ENCODE peak calls at places on chromosomes 13 and 19, in six cellular contexts. M is psoas muscle; I is thyroid gland; R is ascending aorta; T is CD8-positive, alpha-beta T cell; E is GM23338. X is an unnamed sample.
A peak's percentile ranks its signal among the peaks of the same experiment; 100 is the strongest.

GRCh38 chr19:33157906-33158305 is 26.0 kb downstream of the WDR88 start:
- DNase-seq in R (no peak), T (no peak), E (no peak), I (no peak), M (no peak), X (no peak)

GRCh38 chr13:46654956-46655726 is 102.2 kb downstream of the LRCH1 start:
- DNase-seq in M (no peak), R (no peak), E (no peak), I (no peak), T (no peak), X (no peak)

GRCh38 chr19:16587031-16588023 is 15.1 kb upstream of the SLC35E1 start:
- DNase-seq in T (peak; percentile 78), M (no peak), R (no peak), E (peak; percentile 32), I (peak; percentile 44), X (no peak)

GRCh38 chr19:17968376-17968775 is 1.5 kb downstream of the KCNN1 start:
- DNase-seq in T (no peak), M (no peak), R (no peak), E (no peak), I (no peak), X (no peak)

GRCh38 chr19:33547676-33548075 is 26.1 kb upstream of the PEPD start:
- DNase-seq in T (no peak), E (no peak), M (no peak), I (no peak), R (no peak), X (no peak)

GRCh38 chr13:49240017-49240416 is 7.7 kb upstream of the CDADC1 start:
- DNase-seq in M (no peak), I (no peak), E (peak; percentile 67), R (no peak), T (no peak), X (no peak)

GRCh38 chr13:24263652-24264051 is 45.7 kb upstream of the C1QTNF9 start:
- DNase-seq in R (no peak), I (no peak), E (no peak), M (no peak), T (no peak), X (no peak)

GRCh38 chr13:109146393-109146792 is 517.0 kb downstream of the MYO16 start:
- DNase-seq in I (no peak), E (no peak), R (no peak), M (no peak), T (no peak), X (peak; percentile 64)

GRCh38 chr13:86559915-86560314 is 760.7 kb upstream of the SLITRK6 start:
- DNase-seq in R (no peak), M (no peak), T (no peak), E (no peak), I (no peak), X (no peak)

GRCh38 chr13:26920614-26921355 is 160.2 kb upstream of the GPR12 start:
- DNase-seq in M (no peak), E (no peak), I (no peak), T (no peak), R (no peak), X (no peak)

GRCh38 chr19:48123907-48124675 is 13.5 kb upstream of the PLA2G4C start:
- DNase-seq in I (no peak), T (no peak), M (no peak), R (no peak), E (no peak), X (peak; percentile 86)

GRCh38 chr19:2636897-2637683 is 65.4 kb downstream of the GNG7 start:
- DNase-seq in T (peak; percentile 84), E (peak; percentile 75), R (no peak), I (peak; percentile 82), M (peak; percentile 67), X (peak; percentile 37)

GRCh38 chr13:27913116-27913515 is 6.7 kb upstream of the PDX1 start:
- DNase-seq in E (no peak), M (no peak), I (no peak), R (no peak), T (no peak), X (no peak)

GRCh38 chr13:98481511-98481951 is 95.4 kb downstream of the STK24 start:
- DNase-seq in M (no peak), R (no peak), E (no peak), T (no peak), I (no peak), X (no peak)

GRCh38 chr13:98479496-98480003 is 97.4 kb downstream of the STK24 start:
- DNase-seq in R (no peak), I (no peak), T (no peak), E (no peak), M (no peak), X (no peak)

GRCh38 chr13:98478134-98479129 is 98.5 kb downstream of the STK24 start:
- DNase-seq in T (no peak), M (no peak), E (peak; percentile 74), I (no peak), R (no peak), X (peak; percentile 44)

GRCh38 chr13:98482476-98483444 is 94.1 kb downstream of the STK24 start:
- DNase-seq in R (peak; percentile 31), I (peak; percentile 91), T (no peak), E (peak; percentile 46), M (peak; percentile 68), X (peak; percentile 74)

DNA sequence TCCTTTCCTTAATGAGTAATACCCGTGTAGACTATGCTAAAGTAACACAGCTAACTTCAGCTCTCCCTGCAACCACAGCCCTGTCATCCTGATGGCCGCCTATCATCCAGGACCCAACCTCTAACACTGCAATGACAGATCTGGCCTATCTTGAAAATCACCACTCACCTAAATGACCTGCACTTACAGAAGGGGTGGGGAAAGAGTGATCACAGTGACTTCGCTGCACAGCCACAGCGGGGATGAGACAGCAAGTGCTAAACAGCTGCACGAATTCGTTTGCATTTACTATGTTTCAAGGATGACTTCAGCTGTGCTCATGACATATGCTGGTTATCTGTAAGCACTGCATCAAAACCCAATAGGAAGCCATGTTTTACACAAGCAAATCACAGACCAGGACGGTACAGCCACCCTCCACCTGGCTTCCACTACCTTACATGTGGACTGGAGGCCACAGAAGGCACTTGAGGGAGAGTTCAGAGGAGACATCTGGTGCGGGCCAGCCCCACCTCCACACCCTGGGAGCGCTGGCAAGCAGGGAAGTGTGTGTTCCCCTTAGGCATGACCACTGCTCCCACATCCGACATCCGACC is 95.9 kb downstream of the STK24 start:
- DNase-seq in I (no peak), T (no peak), R (no peak), M (no peak), E (no peak), X (no peak)
- H3K4me1 ChIP-seq in I (peaks cover 51% of the 10 kb centered on the region), T (peaks cover 50% of the 10 kb centered on the region), R (peaks cover 15% of the 10 kb centered on the region), M (peaks cover 59% of the 10 kb centered on the region), E (peaks cover 81% of the 10 kb centered on the region), X (peaks cover 65% of the 10 kb centered on the region)

GRCh38 chr19:45599286-45599685 is 2.7 kb downstream of the GPR4 start:
- DNase-seq in T (no peak), I (no peak), E (no peak), R (no peak), M (no peak), X (no peak)

GRCh38 chr19:45600340-45600885 is 1.6 kb downstream of the GPR4 start:
- DNase-seq in R (no peak), E (no peak), T (no peak), I (no peak), M (no peak), X (no peak)

GRCh38 chr19:45595814-45596213 is 6.2 kb downstream of the GPR4 start:
- DNase-seq in R (no peak), T (no peak), E (no peak), M (no peak), I (no peak), X (no peak)

GRCh38 chr19:45597425-45598111 is 4.4 kb downstream of the GPR4 start:
- DNase-seq in M (no peak), E (peak; percentile 72), T (no peak), R (no peak), I (no peak), X (no peak)

GRCh38 chr19:45598267-45599011 is 3.6 kb downstream of the GPR4 start:
- DNase-seq in R (no peak), T (no peak), E (no peak), M (no peak), I (no peak), X (no peak)
- H3K27me3 ChIP-seq in R (peaks cover 27% of the 10 kb centered on the region), T (peaks cover 53% of the 10 kb centered on the region), E (peaks cover 82% of the 10 kb centered on the region), M (peaks cover 29% of the 10 kb centered on the region), I (peaks cover 12% of the 10 kb centered on the region), X (peaks cover 61% of the 10 kb centered on the region)

GRCh38 chr13:111202149-111202548 is 87.0 kb downstream of the ARHGEF7 start:
- DNase-seq in M (no peak), T (no peak), R (no peak), E (peak; percentile 39), I (peak; percentile 42), X (no peak)
- H3K4me1 ChIP-seq in M (peaks cover 58% of the 10 kb centered on the region), T (peaks cover 46% of the 10 kb centered on the region), R (peaks cover 15% of the 10 kb centered on the region), E (peaks cover 59% of the 10 kb centered on the region), I (peaks cover 35% of the 10 kb centered on the region), X (peaks cover 22% of the 10 kb centered on the region)

GRCh38 chr13:99162543-99162942 is 38.1 kb upstream of the UBAC2 start:
- DNase-seq in T (no peak), E (no peak), R (no peak), M (no peak), I (no peak), X (no peak)

GRCh38 chr13:99158846-99159245 is 41.8 kb upstream of the UBAC2 start:
- DNase-seq in R (no peak), E (no peak), I (no peak), T (no peak), M (no peak), X (no peak)

GRCh38 chr13:99159331-99160061 is 41.2 kb upstream of the UBAC2 start:
- DNase-seq in E (no peak), R (no peak), M (no peak), T (no peak), I (no peak), X (no peak)

GRCh38 chr13:99161512-99161911 is 39.1 kb upstream of the UBAC2 start:
- DNase-seq in T (no peak), M (no peak), E (no peak), I (no peak), R (no peak), X (no peak)

DNA sequence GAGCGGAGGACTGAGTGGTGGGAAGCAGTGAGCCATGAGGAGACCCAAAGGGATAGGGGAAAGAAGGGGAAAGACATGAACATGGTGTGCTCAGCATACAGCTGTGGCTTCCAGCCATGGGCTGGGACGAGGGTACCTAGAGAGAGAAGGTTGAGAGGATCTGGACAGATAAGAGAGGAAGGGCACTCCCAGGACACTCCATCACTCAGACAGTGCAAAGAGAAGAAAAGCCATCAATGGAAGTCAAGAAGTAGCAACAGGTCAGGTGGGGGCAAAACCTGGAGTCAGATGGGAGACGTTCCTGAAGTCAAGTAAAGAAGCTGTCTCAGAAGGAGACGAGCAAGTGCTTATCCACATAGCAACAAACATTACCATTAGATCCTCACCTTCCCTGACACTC is 40.2 kb upstream of the UBAC2 start:
- DNase-seq in T (no peak), E (no peak), I (no peak), R (no peak), M (no peak), X (no peak)
- H3K27me3 ChIP-seq in T (no peaks in the 10 kb centered on the region), E (no peaks in the 10 kb centered on the region), I (no peaks in the 10 kb centered on the region), R (no peaks in the 10 kb centered on the region), M (peaks cover 3% of the 10 kb centered on the region), X (peaks cover 19% of the 10 kb centered on the region)